ENCODE peak calls at places on chromosome X, in five cellular contexts. K is AG09309, X is renal cortical epithelial cell, R is NCI-H1694 treated with DMSO at 0.1 percent for 48 hours, L is endothelial cell. A is an unnamed sample.

GRCh38 chrX:108001218-108001814 is 19.1 kb upstream of the TEX13B start:
- DNase-seq in L (no peak), R (peak), X (peak), K (peak), A (no peak)

GRCh38 chrX:145178268-145178667 is 69.0 kb upstream of the SPANXN1 start:
- DNase-seq in R (no peak), X (no peak), L (no peak), K (no peak), A (no peak)

GRCh38 chrX:38438321-38438720 is 85.9 kb downstream of the OTC start:
- DNase-seq in R (no peak), L (no peak), K (no peak), X (no peak), A (no peak)

GRCh38 chrX:153414838-153415552 is 3.7 kb downstream of the ZFP92 start:
- DNase-seq in R (no peak), L (no peak), X (no peak), K (no peak), A (no peak)

GRCh38 chrX:144791298-144791697 is 456.0 kb upstream of the SPANXN1 start:
- DNase-seq in R (no peak), X (peak), L (no peak), K (no peak), A (no peak)

GRCh38 chrX:26958261-26958660 is 504.9 kb downstream of the PPP4R3C start:
- DNase-seq in L (no peak), R (no peak), X (no peak), K (no peak), A (no peak)

GRCh38 chrX:71618303-71618721 is at the start of gene CXCR3:
- DNase-seq in K (no peak), X (peak), L (no peak), R (no peak), A (no peak)

GRCh38 chrX:39941332-39941920 is 156.3 kb downstream of the BCOR start:
- DNase-seq in X (peak), L (no peak), R (no peak), K (no peak), A (no peak)

GRCh38 chrX:49069038-49069437 is 4.8 kb downstream of the PRAF2 start:
- DNase-seq in R (no peak), X (no peak), K (no peak), L (no peak), A (no peak)

GRCh38 chrX:137567474-137568232 is 1.7 kb downstream of the ZIC3 start:
- DNase-seq in L (no peak), R (no peak), X (no peak), K (no peak), A (no peak)

GRCh38 chrX:118459494-118459893 is 36.1 kb upstream of the DOCK11 start:
- DNase-seq in L (peak), R (peak), K (peak), X (peak), A (peak)

GRCh38 chrX:153723351-153724251 is 586 bp downstream of the BCAP31 start:
- DNase-seq in R (peak), L (peak), K (no peak), X (no peak), A (no peak)

GRCh38 chrX:134542485-134542884 is 82.5 kb downstream of the HPRT1 start:
- DNase-seq in R (peak), X (peak), L (no peak), K (no peak), A (no peak)

GRCh38 chrX:82658492-82658891 is 849.6 kb upstream of the POU3F4 start:
- DNase-seq in R (no peak), X (no peak), L (no peak), K (no peak), A (no peak)

GRCh38 chrX:28609917-28610613 is 22.8 kb downstream of the IL1RAPL1 start:
- DNase-seq in L (no peak), K (no peak), R (no peak), X (peak), A (no peak)

GRCh38 chrX:68672581-68673318 is 25.3 kb downstream of the STARD8 start:
- DNase-seq in X (no peak), R (no peak), K (no peak), L (no peak), A (no peak)

GRCh38 chrX:13506574-13506973 is 62.8 kb upstream of the EGFL6 start:
- DNase-seq in L (peak), R (no peak), X (peak), K (peak), A (peak)

GRCh38 chrX:93422693-93423092 is 250.7 kb downstream of the NAP1L3 start:
- DNase-seq in L (peak), R (peak), K (no peak), X (no peak), A (no peak)

GRCh38 chrX:145816607-145817298 is 876 bp upstream of the SLITRK2 start:
- DNase-seq in K (no peak), X (no peak), R (no peak), L (no peak), A (no peak)

GRCh38 chrX:111914398-111915092 is 38.6 kb downstream of the TRPC5OS start:
- DNase-seq in L (no peak), R (no peak), X (peak), K (no peak), A (no peak)

GRCh38 chrX:119690921-119691716 is 1.8 kb downstream of the SEPTIN6 start:
- DNase-seq in X (no peak), L (no peak), K (no peak), R (no peak), A (no peak)

GRCh38 chrX:8844157-8844556 is 43.0 kb upstream of the FAM9A start:
- DNase-seq in K (no peak), L (no peak), X (no peak), R (no peak), A (no peak)

GRCh38 chrX:133495464-133496391 is 80.4 kb upstream of the GPC4 start:
- DNase-seq in X (peak), L (no peak), R (no peak), K (peak), A (no peak)